ENCODE peak calls at places on chromosomes 2 and 18, in eight cellular contexts. One of them, this sample, is unnamed.

GRCh38 chr2:107174126-107174525 is 288.2 kb upstream of the ST6GAL2 start:
- DNase-seq in PC-9: no peak
- DNase-seq in K562: no peak
- DNase-seq in kidney: no peak
- DNase-seq in fibroblast of lung: no peak
- DNase-seq in foreskin keratinocyte: no peak
- DNase-seq in CD4-positive, alpha-beta T cell: no peak
- DNase-seq in hepatocyte: no peak
- DNase-seq in this sample: no peak

GRCh38 chr2:61910603-61911002 is 5.1 kb downstream of the COMMD1 start:
- DNase-seq in foreskin keratinocyte: no peak
- DNase-seq in kidney: no peak
- DNase-seq in hepatocyte: no peak
- DNase-seq in K562: no peak
- DNase-seq in fibroblast of lung: peak
- DNase-seq in PC-9: no peak
- DNase-seq in CD4-positive, alpha-beta T cell: no peak
- DNase-seq in this sample: no peak

GRCh38 chr2:187994464-187995331 is 297.0 kb upstream of the GULP1 start:
- DNase-seq in PC-9: no peak
- DNase-seq in fibroblast of lung: peak
- DNase-seq in hepatocyte: peak
- DNase-seq in K562: no peak
- DNase-seq in foreskin keratinocyte: no peak
- DNase-seq in CD4-positive, alpha-beta T cell: no peak
- DNase-seq in kidney: no peak
- DNase-seq in this sample: no peak

GRCh38 chr2:36478332-36478738 is 119.6 kb downstream of the FEZ2 start:
- DNase-seq in fibroblast of lung: peak
- DNase-seq in hepatocyte: peak
- DNase-seq in PC-9: no peak
- DNase-seq in K562: no peak
- DNase-seq in CD4-positive, alpha-beta T cell: no peak
- DNase-seq in foreskin keratinocyte: peak
- DNase-seq in kidney: no peak
- DNase-seq in this sample: no peak

GRCh38 chr2:85698880-85699254 is 4.7 kb downstream of the GNLY start:
- DNase-seq in K562: no peak
- DNase-seq in hepatocyte: no peak
- DNase-seq in CD4-positive, alpha-beta T cell: no peak
- DNase-seq in foreskin keratinocyte: no peak
- DNase-seq in fibroblast of lung: no peak
- DNase-seq in kidney: no peak
- DNase-seq in PC-9: no peak
- DNase-seq in this sample: no peak

GRCh38 chr2:8059794-8060193 is 622.1 kb upstream of the ID2 start:
- DNase-seq in CD4-positive, alpha-beta T cell: no peak
- DNase-seq in kidney: no peak
- DNase-seq in K562: no peak
- DNase-seq in hepatocyte: no peak
- DNase-seq in foreskin keratinocyte: no peak
- DNase-seq in fibroblast of lung: no peak
- DNase-seq in PC-9: no peak
- DNase-seq in this sample: no peak

GRCh38 chr2:42328148-42328833 is 32.7 kb downstream of the COX7A2L start:
- DNase-seq in foreskin keratinocyte: no peak
- DNase-seq in hepatocyte: peak
- DNase-seq in PC-9: no peak
- DNase-seq in kidney: no peak
- DNase-seq in CD4-positive, alpha-beta T cell: no peak
- DNase-seq in fibroblast of lung: peak
- DNase-seq in K562: no peak
- DNase-seq in this sample: no peak

GRCh38 chr2:216688731-216689360 is 6.5 kb downstream of the IGFBP5 start:
- DNase-seq in K562: no peak
- DNase-seq in foreskin keratinocyte: no peak
- DNase-seq in hepatocyte: no peak
- DNase-seq in kidney: no peak
- DNase-seq in CD4-positive, alpha-beta T cell: no peak
- DNase-seq in PC-9: no peak
- DNase-seq in fibroblast of lung: no peak
- DNase-seq in this sample: no peak

GRCh38 chr2:28610583-28611201 is 114.8 kb downstream of the PLB1 start:
- DNase-seq in kidney: peak
- DNase-seq in foreskin keratinocyte: peak
- DNase-seq in hepatocyte: peak
- DNase-seq in PC-9: peak
- DNase-seq in K562: peak
- DNase-seq in fibroblast of lung: peak
- DNase-seq in CD4-positive, alpha-beta T cell: no peak
- DNase-seq in this sample: no peak

GRCh38 chr18:9474103-9474982 is 970 bp upstream of the RALBP1 start:
- DNase-seq in K562: no peak
- DNase-seq in CD4-positive, alpha-beta T cell: no peak
- DNase-seq in kidney: peak
- DNase-seq in fibroblast of lung: no peak
- DNase-seq in PC-9: peak
- DNase-seq in foreskin keratinocyte: no peak
- DNase-seq in hepatocyte: peak
- DNase-seq in this sample: no peak

GRCh38 chr18:62331581-62332436 is 6.7 kb downstream of the TNFRSF11A start:
- DNase-seq in fibroblast of lung: peak
- DNase-seq in K562: no peak
- DNase-seq in foreskin keratinocyte: no peak
- DNase-seq in hepatocyte: no peak
- DNase-seq in CD4-positive, alpha-beta T cell: no peak
- DNase-seq in kidney: no peak
- DNase-seq in PC-9: no peak
- DNase-seq in this sample: no peak

GRCh38 chr2:98457045-98457696 is 12.5 kb downstream of the INPP4A start:
- DNase-seq in K562: no peak
- DNase-seq in hepatocyte: no peak
- DNase-seq in fibroblast of lung: peak
- DNase-seq in PC-9: peak
- DNase-seq in kidney: no peak
- DNase-seq in foreskin keratinocyte: peak
- DNase-seq in CD4-positive, alpha-beta T cell: no peak
- DNase-seq in this sample: no peak

GRCh38 chr2:149005471-149006077 is 32.9 kb upstream of the LYPD6B start:
- DNase-seq in K562: no peak
- DNase-seq in foreskin keratinocyte: no peak
- DNase-seq in PC-9: no peak
- DNase-seq in fibroblast of lung: no peak
- DNase-seq in kidney: no peak
- DNase-seq in hepatocyte: no peak
- DNase-seq in CD4-positive, alpha-beta T cell: no peak
- DNase-seq in this sample: no peak

GRCh38 chr18:23784811-23785245 is 95.6 kb downstream of the LAMA3 start:
- DNase-seq in PC-9: peak
- DNase-seq in foreskin keratinocyte: peak
- DNase-seq in hepatocyte: no peak
- DNase-seq in fibroblast of lung: peak
- DNase-seq in CD4-positive, alpha-beta T cell: no peak
- DNase-seq in K562: no peak
- DNase-seq in kidney: no peak
- DNase-seq in this sample: no peak

GRCh38 chr2:209662091-209662490 is 109.5 kb upstream of the UNC80 start:
- DNase-seq in CD4-positive, alpha-beta T cell: no peak
- DNase-seq in PC-9: no peak
- DNase-seq in kidney: no peak
- DNase-seq in foreskin keratinocyte: no peak
- DNase-seq in fibroblast of lung: no peak
- DNase-seq in hepatocyte: no peak
- DNase-seq in K562: no peak
- DNase-seq in this sample: no peak

GRCh38 chr18:75161629-75162028 is 47.3 kb downstream of the PTGR3 start:
- DNase-seq in PC-9: no peak
- DNase-seq in fibroblast of lung: no peak
- DNase-seq in K562: no peak
- DNase-seq in foreskin keratinocyte: no peak
- DNase-seq in hepatocyte: no peak
- DNase-seq in CD4-positive, alpha-beta T cell: peak
- DNase-seq in kidney: no peak
- DNase-seq in this sample: no peak

GRCh38 chr2:163407296-163407695 is 328.5 kb downstream of the FIGN start:
- DNase-seq in PC-9: no peak
- DNase-seq in K562: no peak
- DNase-seq in fibroblast of lung: peak
- DNase-seq in CD4-positive, alpha-beta T cell: no peak
- DNase-seq in foreskin keratinocyte: no peak
- DNase-seq in kidney: no peak
- DNase-seq in hepatocyte: peak
- DNase-seq in this sample: no peak

GRCh38 chr2:150625300-150625699 is 137.8 kb upstream of the RND3 start:
- DNase-seq in foreskin keratinocyte: peak
- DNase-seq in K562: no peak
- DNase-seq in PC-9: peak
- DNase-seq in hepatocyte: no peak
- DNase-seq in CD4-positive, alpha-beta T cell: no peak
- DNase-seq in kidney: no peak
- DNase-seq in fibroblast of lung: no peak
- DNase-seq in this sample: no peak

GRCh38 chr18:77650799-77651385 is 401.2 kb downstream of the GALR1 start:
- DNase-seq in hepatocyte: peak
- DNase-seq in foreskin keratinocyte: no peak
- DNase-seq in PC-9: no peak
- DNase-seq in fibroblast of lung: peak
- DNase-seq in K562: peak
- DNase-seq in kidney: peak
- DNase-seq in CD4-positive, alpha-beta T cell: peak
- DNase-seq in this sample: peak

GRCh38 chr2:133667085-133667484 is 98.8 kb upstream of the NCKAP5 start:
- DNase-seq in fibroblast of lung: peak
- DNase-seq in CD4-positive, alpha-beta T cell: no peak
- DNase-seq in K562: no peak
- DNase-seq in kidney: no peak
- DNase-seq in foreskin keratinocyte: peak
- DNase-seq in PC-9: no peak
- DNase-seq in hepatocyte: peak
- DNase-seq in this sample: no peak

GRCh38 chr18:22552254-22552653 is 134.5 kb upstream of the CTAGE1 start:
- DNase-seq in CD4-positive, alpha-beta T cell: no peak
- DNase-seq in foreskin keratinocyte: no peak
- DNase-seq in hepatocyte: no peak
- DNase-seq in fibroblast of lung: no peak
- DNase-seq in kidney: no peak
- DNase-seq in PC-9: peak
- DNase-seq in K562: no peak
- DNase-seq in this sample: no peak

GRCh38 chr2:14524041-14524802 is 108.3 kb upstream of the LRATD1 start:
- DNase-seq in fibroblast of lung: peak
- DNase-seq in kidney: no peak
- DNase-seq in foreskin keratinocyte: peak
- DNase-seq in K562: no peak
- DNase-seq in CD4-positive, alpha-beta T cell: no peak
- DNase-seq in PC-9: peak
- DNase-seq in hepatocyte: no peak
- DNase-seq in this sample: no peak

GRCh38 chr18:65363911-65364632 is 386.7 kb upstream of the CDH7 start:
- DNase-seq in kidney: no peak
- DNase-seq in foreskin keratinocyte: no peak
- DNase-seq in K562: no peak
- DNase-seq in hepatocyte: no peak
- DNase-seq in CD4-positive, alpha-beta T cell: no peak
- DNase-seq in fibroblast of lung: no peak
- DNase-seq in PC-9: no peak
- DNase-seq in this sample: no peak

GRCh38 chr2:136242687-136243277 is 124.8 kb upstream of the CXCR4 start:
- DNase-seq in kidney: no peak
- DNase-seq in hepatocyte: no peak
- DNase-seq in K562: no peak
- DNase-seq in fibroblast of lung: no peak
- DNase-seq in foreskin keratinocyte: no peak
- DNase-seq in PC-9: no peak
- DNase-seq in CD4-positive, alpha-beta T cell: peak
- DNase-seq in this sample: no peak

DNA sequence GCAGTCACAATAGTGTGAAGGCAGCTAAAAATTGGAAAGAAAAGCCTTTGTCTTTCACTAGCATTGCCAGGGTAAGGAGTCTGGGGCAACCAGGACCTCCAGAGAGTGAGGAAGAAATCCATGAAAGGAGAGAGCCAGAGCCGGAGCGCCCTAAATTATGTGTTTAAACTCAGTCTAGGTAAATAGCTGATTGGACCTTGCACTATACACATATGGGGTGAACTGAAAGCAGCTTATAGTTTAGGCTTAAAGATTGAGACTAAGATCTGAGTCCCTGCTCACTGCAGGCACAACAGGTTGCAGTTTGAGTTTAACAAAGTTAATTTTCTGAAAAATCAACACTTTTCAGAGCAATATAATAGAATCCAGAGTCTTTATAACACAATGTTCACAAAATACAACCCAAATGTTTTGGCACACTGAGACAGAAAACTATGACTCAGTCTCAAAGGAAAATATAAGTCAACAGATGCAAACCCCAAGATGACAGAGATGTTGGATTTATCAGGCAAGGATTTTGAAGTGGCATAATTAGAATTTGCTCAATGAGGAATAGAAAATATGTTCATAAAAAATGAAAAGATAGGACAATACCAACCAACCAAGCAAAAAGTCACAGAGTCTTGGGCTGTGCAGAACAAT is 39.4 kb downstream of the DOK1 start:
- DNase-seq in hepatocyte: no peak
- DNase-seq in PC-9: no peak
- DNase-seq in K562: no peak
- DNase-seq in kidney: no peak
- DNase-seq in foreskin keratinocyte: no peak
- DNase-seq in fibroblast of lung: no peak
- DNase-seq in CD4-positive, alpha-beta T cell: no peak
- DNase-seq in this sample: no peak
- H3K27ac ChIP-seq in hepatocyte: no peak
- H3K27ac ChIP-seq in PC-9: no peak
- H3K27ac ChIP-seq in K562: no peak
- H3K27ac ChIP-seq in kidney: no peak
- H3K27ac ChIP-seq in foreskin keratinocyte: no peak
- H3K27ac ChIP-seq in fibroblast of lung: no peak
- H3K27ac ChIP-seq in CD4-positive, alpha-beta T cell: no peak
- H3K27ac ChIP-seq in this sample: no peak

GRCh38 chr2:26735883-26736588 is 28.0 kb upstream of the SLC35F6 start:
- DNase-seq in K562: no peak
- DNase-seq in PC-9: no peak
- DNase-seq in kidney: peak
- DNase-seq in foreskin keratinocyte: no peak
- DNase-seq in CD4-positive, alpha-beta T cell: no peak
- DNase-seq in hepatocyte: no peak
- DNase-seq in fibroblast of lung: no peak
- DNase-seq in this sample: no peak
- TF ChIP-seq CTCF in K562: no peak
- TF ChIP-seq CTCF in PC-9: no peak
- TF ChIP-seq CTCF in kidney: no peak
- TF ChIP-seq CTCF in foreskin keratinocyte: no peak
- TF ChIP-seq CTCF in CD4-positive, alpha-beta T cell: no peak
- TF ChIP-seq CTCF in hepatocyte: no peak
- TF ChIP-seq CTCF in fibroblast of lung: no peak
- TF ChIP-seq CTCF in this sample: no peak

GRCh38 chr2:74865770-74866674 is 32.1 kb downstream of the HK2 start:
- DNase-seq in CD4-positive, alpha-beta T cell: no peak
- DNase-seq in PC-9: peak
- DNase-seq in kidney: no peak
- DNase-seq in foreskin keratinocyte: no peak
- DNase-seq in fibroblast of lung: no peak
- DNase-seq in K562: no peak
- DNase-seq in hepatocyte: no peak
- DNase-seq in this sample: no peak
- H3K27ac ChIP-seq in CD4-positive, alpha-beta T cell: no peak
- H3K27ac ChIP-seq in PC-9: peak
- H3K27ac ChIP-seq in kidney: no peak
- H3K27ac ChIP-seq in foreskin keratinocyte: no peak
- H3K27ac ChIP-seq in fibroblast of lung: no peak
- H3K27ac ChIP-seq in K562: no peak
- H3K27ac ChIP-seq in hepatocyte: no peak
- H3K27ac ChIP-seq in this sample: peak

GRCh38 chr2:1147873-1148612 is 197.4 kb downstream of the SNTG2 start:
- DNase-seq in fibroblast of lung: no peak
- DNase-seq in K562: no peak
- DNase-seq in hepatocyte: no peak
- DNase-seq in PC-9: no peak
- DNase-seq in foreskin keratinocyte: no peak
- DNase-seq in kidney: no peak
- DNase-seq in CD4-positive, alpha-beta T cell: no peak
- DNase-seq in this sample: no peak
- TF ChIP-seq CTCF in fibroblast of lung: no peak
- TF ChIP-seq CTCF in K562: no peak
- TF ChIP-seq CTCF in hepatocyte: peak
- TF ChIP-seq CTCF in PC-9: no peak
- TF ChIP-seq CTCF in foreskin keratinocyte: no peak
- TF ChIP-seq CTCF in kidney: no peak
- TF ChIP-seq CTCF in CD4-positive, alpha-beta T cell: no peak
- TF ChIP-seq CTCF in this sample: no peak